ENCODE peak calls at places on chromosome X, in five cellular contexts. Q is neural progenitor cell, U is ascending aorta, N is fibroblast of lung, M is RWPE2. Z is an unnamed sample.

GRCh38 chrX:134886201-134886600 is 104.6 kb upstream of the SMIM10 start:
- DNase-seq in M (no peak), N (no peak), U (no peak), Q (no peak), Z (no peak)

GRCh38 chrX:108001218-108001814 is 19.1 kb upstream of the TEX13B start:
- DNase-seq in U (no peak), N (peak; percentile 58), Q (peak; percentile 50), M (no peak), Z (no peak)

GRCh38 chrX:14936561-14936960 is 63.3 kb downstream of the MOSPD2 start:
- DNase-seq in Q (no peak), U (no peak), N (peak; percentile 57), M (no peak), Z (no peak)

GRCh38 chrX:153921070-153921469 is 5.0 kb downstream of the ARHGAP4 start:
- DNase-seq in Q (no peak), U (no peak), N (no peak), M (no peak), Z (no peak)

GRCh38 chrX:24020280-24020876 is 6.6 kb downstream of the KLHL15 start:
- DNase-seq in M (no peak), U (no peak), Q (no peak), N (peak; percentile 9), Z (no peak)

GRCh38 chrX:124634363-124634762 is 288.0 kb downstream of the SH2D1A start:
- DNase-seq in U (no peak), M (no peak), Q (no peak), N (no peak), Z (no peak)

GRCh38 chrX:71533850-71534515 is 1.1 kb downstream of the OGT start:
- DNase-seq in M (no peak), Q (peak; percentile 65), U (peak; percentile 72), N (peak; percentile 56), Z (no peak)

GRCh38 chrX:48574270-48575266 is at the start of gene RBM3:
- DNase-seq in Q (peak; percentile 91), M (peak; percentile 89), N (peak; percentile 95), U (peak; percentile 95), Z (no peak)

GRCh38 chrX:132216806-132217202 is 2.4 kb downstream of the RAP2C start:
- DNase-seq in U (no peak), N (peak; percentile 41), Q (peak; percentile 20), M (no peak), Z (no peak)

DNA sequence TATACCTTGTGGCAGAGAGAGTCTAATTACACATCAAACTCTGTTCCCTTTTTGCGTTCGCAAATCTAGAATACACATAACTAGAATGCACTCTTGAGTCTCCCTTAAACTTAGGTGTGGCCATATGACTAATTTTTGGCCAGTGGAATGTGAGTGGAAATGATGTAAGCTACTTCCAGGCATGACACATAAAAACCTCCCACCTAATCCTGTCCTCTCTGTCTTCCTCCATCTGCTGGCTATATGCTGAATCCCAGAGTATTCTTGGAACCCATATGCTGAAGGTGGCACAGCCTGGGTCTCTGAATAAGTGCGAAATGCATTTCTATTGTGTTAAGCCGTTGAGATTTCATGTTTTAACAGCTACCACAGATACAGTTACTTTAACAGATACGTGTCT is 269.9 kb upstream of the NRK start:
- DNase-seq in Q (no peak), M (no peak), U (no peak), N (peak; percentile 32), Z (no peak)
- TF ChIP-seq CTCF in Q (no peak), M (peak; percentile 43), U (no peak), N (no peak), Z (no peak)

DNA sequence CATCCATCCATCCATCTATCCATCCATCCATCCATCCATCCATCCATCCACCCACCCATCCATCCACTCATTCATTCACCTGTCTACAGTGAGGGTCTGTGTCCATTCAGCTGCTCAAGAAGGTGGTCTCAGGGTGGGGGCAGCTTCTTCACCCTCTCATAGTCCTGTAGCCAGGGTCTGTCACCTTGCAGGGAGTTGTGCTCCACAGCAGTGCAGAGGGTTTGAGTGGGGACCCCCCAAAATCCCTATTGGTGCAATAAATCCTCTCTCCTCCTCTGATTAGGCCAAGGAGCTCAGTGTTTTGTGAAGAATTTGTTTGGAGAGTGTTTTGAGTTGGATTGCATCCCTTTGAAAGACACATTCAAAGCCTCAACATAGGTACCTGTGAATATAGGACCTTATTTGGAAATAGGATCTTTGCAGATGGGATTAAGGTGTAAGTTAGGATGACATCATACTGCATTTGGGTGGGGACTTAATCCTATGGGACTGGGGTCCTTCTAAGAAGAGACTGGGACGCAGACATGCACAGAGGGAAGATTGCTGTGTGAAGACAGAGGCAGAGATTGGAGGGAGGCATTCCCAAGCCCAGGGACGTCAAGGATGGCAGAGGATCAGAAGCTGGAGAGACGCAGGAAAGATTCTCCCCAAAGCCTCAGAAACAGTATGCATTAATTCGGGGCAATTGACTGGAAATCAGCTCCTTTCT is 12.0 kb downstream of the P2RY8 start:
- DNase-seq in U (peak; percentile 43), M (no peak), N (no peak), Q (no peak), Z (no peak)
- H3K4me1 ChIP-seq in U (no peaks in the 10 kb centered on the region), M (no peaks in the 10 kb centered on the region), N (no peaks in the 10 kb centered on the region), Q (no peaks in the 10 kb centered on the region), Z (no peaks in the 10 kb centered on the region)

GRCh38 chrX:11665144-11666040 is at the start of gene ARHGAP6:
- DNase-seq in M (no peak), Q (peak; percentile 71), U (peak; percentile 67), N (peak; percentile 77), Z (no peak)
- TF ChIP-seq CTCF in M (no peak), Q (no peak), U (no peak), N (no peak), Z (no peak)

GRCh38 chrX:111349934-111350333 is 62.1 kb downstream of the DCX start:
- DNase-seq in N (no peak), U (no peak), Q (no peak), M (no peak), Z (no peak)
- H3K4me1 ChIP-seq in N (no peaks in the 10 kb centered on the region), U (no peaks in the 10 kb centered on the region), Q (peaks cover 30% of the 10 kb centered on the region), M (no peaks in the 10 kb centered on the region), Z (no peaks in the 10 kb centered on the region)

DNA sequence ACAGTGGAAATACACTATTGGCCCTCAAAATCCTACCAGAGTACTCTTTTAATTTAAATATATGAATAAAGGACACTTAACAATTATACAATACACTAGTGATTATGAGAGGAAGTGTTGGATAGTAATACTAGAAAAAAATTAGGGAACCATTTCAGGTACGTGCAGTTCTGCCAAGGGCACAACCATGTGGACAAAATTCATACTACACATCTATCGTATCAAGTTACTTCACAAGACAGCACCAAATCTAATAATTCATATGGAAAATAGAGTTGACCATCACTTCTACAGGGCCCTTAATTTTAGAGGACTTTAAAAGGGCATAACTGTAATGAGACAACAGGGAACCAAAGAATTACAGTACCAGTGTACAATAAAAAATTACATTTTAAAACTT is 69.2 kb upstream of the ZCCHC13 start:
- DNase-seq in U (no peak), Q (no peak), N (no peak), M (no peak), Z (no peak)
- TF ChIP-seq CTCF in U (no peak), Q (no peak), N (no peak), M (peak; percentile 11), Z (no peak)

GRCh38 chrX:7111518-7111917 is 36.0 kb upstream of the STS start:
- DNase-seq in N (no peak), U (no peak), Q (no peak), M (no peak), Z (no peak)

GRCh38 chrX:7109838-7110793 is 37.4 kb upstream of the STS start:
- DNase-seq in N (no peak), M (no peak), U (no peak), Q (peak; percentile 15), Z (no peak)

GRCh38 chrX:7108995-7109634 is 38.4 kb upstream of the STS start:
- DNase-seq in N (no peak), M (no peak), U (no peak), Q (peak; percentile 64), Z (no peak)

GRCh38 chrX:7110821-7111276 is 36.7 kb upstream of the STS start:
- DNase-seq in U (no peak), Q (no peak), M (no peak), N (no peak), Z (no peak)

GRCh38 chrX:7112071-7112470 is 35.4 kb upstream of the STS start:
- DNase-seq in Q (no peak), U (no peak), N (no peak), M (no peak), Z (no peak)
- H3K4me1 ChIP-seq in Q (peaks cover 16% of the 10 kb centered on the region), U (no peaks in the 10 kb centered on the region), N (peaks cover 3% of the 10 kb centered on the region), M (peaks cover 5% of the 10 kb centered on the region), Z (peaks cover 34% of the 10 kb centered on the region)

Z was measured in vagina.